ENCODE peak calls at places on chromosome 22, in five cellular contexts. M is testis, A is AG10803, E is neural crest cell, W is GM06990. O is an unnamed sample.

GRCh38 chr22:29226246-29226981 is 20.7 kb downstream of the EMID1 start:
- DNase-seq in W (no peak), E (no peak), A (no peak), M (no peak), O (no peak)

GRCh38 chr22:29478326-29479276 is 1.4 kb upstream of the NEFH start:
- DNase-seq in W (no peak), A (no peak), M (peak), E (peak), O (no peak)

GRCh38 chr22:45290410-45290936 is 5.7 kb downstream of the UPK3A start:
- DNase-seq in M (no peak), A (peak), W (no peak), E (peak), O (no peak)

GRCh38 chr22:21818487-21819182 is 48.8 kb downstream of the MAPK1 start:
- DNase-seq in W (no peak), M (no peak), A (no peak), E (no peak), O (no peak)

GRCh38 chr22:45612940-45613339 is 58.7 kb upstream of the ATXN10 start:
- DNase-seq in M (no peak), E (no peak), A (peak), W (no peak), O (peak)

GRCh38 chr22:22756109-22756508 is 111.7 kb downstream of the GGTLC2 start:
- DNase-seq in M (no peak), E (no peak), A (no peak), W (no peak), O (peak)

GRCh38 chr22:24583221-24583971 is 9.5 kb downstream of the LRRC75B start:
- DNase-seq in M (peak), E (no peak), W (no peak), A (peak), O (no peak)

GRCh38 chr22:31121403-31121802 is 1.4 kb upstream of the INPP5J start:
- DNase-seq in A (no peak), W (no peak), E (no peak), M (no peak), O (no peak)

GRCh38 chr22:23219787-23220484 is 39.6 kb downstream of the BCR start:
- DNase-seq in A (peak), E (no peak), M (no peak), W (peak), O (peak)

GRCh38 chr22:29480512-29481264 is 670 bp downstream of the NEFH start:
- DNase-seq in E (peak), W (peak), A (peak), M (peak), O (no peak)

GRCh38 chr22:50084085-50084484 is 1.1 kb downstream of the MLC1 start:
- DNase-seq in A (no peak), E (no peak), M (no peak), W (no peak), O (no peak)

GRCh38 chr22:20536590-20537324 is 29.3 kb downstream of the MED15 start:
- DNase-seq in A (no peak), E (no peak), W (no peak), M (no peak), O (no peak)

GRCh38 chr22:24471570-24471969 is 23.6 kb upstream of the UPB1 start:
- DNase-seq in E (no peak), M (peak), W (no peak), A (peak), O (no peak)

GRCh38 chr22:30318773-30319419 is 7.8 kb downstream of the TBC1D10A start:
- DNase-seq in M (no peak), W (no peak), E (no peak), A (no peak), O (no peak)

GRCh38 chr22:27715078-27715477 is 86.5 kb downstream of the MN1 start:
- DNase-seq in W (no peak), M (no peak), E (no peak), A (no peak), O (no peak)

GRCh38 chr22:30017824-30018223 is 62.4 kb upstream of the HORMAD2 start:
- DNase-seq in M (no peak), A (no peak), E (no peak), W (no peak), O (no peak)

GRCh38 chr22:45082795-45083194 is 73.0 kb upstream of the PHF21B start:
- DNase-seq in A (no peak), M (no peak), W (no peak), E (peak), O (no peak)

GRCh38 chr22:33723915-33724314 is 196.4 kb downstream of the LARGE1 start:
- DNase-seq in W (no peak), A (no peak), M (peak), E (no peak), O (no peak)

GRCh38 chr22:40367342-40367741 is 3.1 kb upstream of the SGSM3 start:
- DNase-seq in W (no peak), E (no peak), M (no peak), A (no peak), O (no peak)

GRCh38 chr22:47625013-47625385 is 862.5 kb downstream of the TBC1D22A start:
- DNase-seq in W (no peak), A (no peak), M (no peak), E (no peak), O (no peak)

GRCh38 chr22:47625531-47626427 is 863.3 kb downstream of the TBC1D22A start:
- DNase-seq in W (no peak), A (no peak), M (no peak), E (no peak), O (no peak)

GRCh38 chr22:47627561-47628253 is 865.3 kb downstream of the TBC1D22A start:
- DNase-seq in A (no peak), E (no peak), M (no peak), W (no peak), O (no peak)

GRCh38 chr22:47628477-47629272 is 866.2 kb downstream of the TBC1D22A start:
- DNase-seq in E (no peak), W (no peak), A (no peak), M (no peak), O (no peak)

GRCh38 chr22:47626428-47627390 is 864.3 kb downstream of the TBC1D22A start:
- DNase-seq in A (no peak), E (no peak), M (no peak), W (no peak), O (no peak)
- TF ChIP-seq CTCF in A (no peak), E (no peak), M (no peak), W (no peak), O (no peak)

GRCh38 chr22:41596776-41597634 is 7.4 kb upstream of the PMM1 start:
- DNase-seq in M (peak), E (peak), A (peak), W (peak), O (peak)
- TF ChIP-seq CTCF in M (peak), E (peak), A (peak), W (peak), O (no peak)

DNA sequence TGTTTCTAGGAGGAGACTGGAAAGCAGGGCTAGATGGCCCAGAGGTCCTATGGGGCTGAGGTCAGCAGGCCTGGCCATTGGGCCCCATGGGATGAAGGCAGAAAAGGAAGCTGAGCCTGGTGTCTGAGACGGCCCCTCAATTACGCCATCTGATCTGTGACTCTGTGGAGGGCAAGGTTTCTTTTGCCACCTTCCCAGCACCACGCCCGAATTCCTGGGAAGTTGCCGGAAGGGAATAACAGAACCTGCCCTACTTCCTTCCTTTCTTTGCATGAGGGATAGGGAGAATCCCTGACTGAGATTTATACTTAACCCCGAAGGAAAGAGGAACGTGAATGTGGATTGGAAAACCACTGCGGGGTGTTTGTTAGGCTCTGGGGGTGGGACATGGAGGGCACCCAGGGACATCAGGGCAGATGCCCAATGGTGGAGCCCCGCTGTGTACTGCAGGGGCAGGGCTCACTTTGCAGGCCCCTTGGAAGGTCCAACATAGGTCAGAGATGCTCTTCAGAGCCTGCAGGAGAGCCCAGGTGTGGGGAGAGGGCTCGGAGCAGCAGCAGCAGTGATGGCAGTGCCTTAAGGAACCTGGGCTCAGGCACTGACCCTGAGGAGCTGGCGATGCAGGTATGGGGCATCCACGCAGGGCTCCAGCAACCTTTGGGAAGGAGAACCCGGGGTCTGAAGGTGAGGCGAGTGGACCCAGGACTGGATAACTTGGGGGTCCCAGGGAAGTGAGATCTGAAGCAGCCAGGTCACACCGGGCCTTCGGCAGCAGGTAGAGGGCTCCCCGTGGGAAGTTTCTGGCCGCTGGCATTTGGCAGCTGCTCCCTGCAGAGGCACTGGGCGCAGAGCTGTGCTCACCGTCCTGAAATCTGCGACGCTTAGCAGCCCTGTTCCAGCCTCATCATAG is 118.4 kb downstream of the MPPED1 start:
- DNase-seq in M (no peak), E (no peak), W (no peak), A (no peak), O (no peak)
- TF ChIP-seq CTCF in M (no peak), E (no peak), W (no peak), A (no peak), O (no peak)

GRCh38 chr22:38881464-38881871 is 9.5 kb upstream of the CBX6 start:
- DNase-seq in A (peak), M (peak), W (no peak), E (no peak), O (no peak)
- TF ChIP-seq CTCF in A (peak), M (no peak), W (no peak), E (no peak), O (no peak)

GRCh38 chr22:35131423-35132050 is 65.6 kb downstream of the ISX start:
- DNase-seq in A (no peak), M (peak), E (no peak), W (peak), O (no peak)
- TF ChIP-seq CTCF in A (no peak), M (no peak), E (no peak), W (no peak), O (no peak)

GRCh38 chr22:38056969-38057841 is at the start of gene PICK1:
- DNase-seq in M (peak), A (peak), W (peak), E (peak), O (peak)
- TF ChIP-seq CTCF in M (no peak), A (no peak), W (no peak), E (no peak), O (no peak)

GRCh38 chr22:19496324-19496630 is 16.6 kb downstream of the CDC45 start:
- DNase-seq in E (no peak), A (no peak), M (no peak), W (no peak), O (no peak)

GRCh38 chr22:19497245-19497644 is 17.5 kb downstream of the CDC45 start:
- DNase-seq in M (peak), E (no peak), A (peak), W (no peak), O (no peak)

GRCh38 chr22:19494001-19494560 is 14.4 kb downstream of the CDC45 start:
- DNase-seq in A (no peak), E (no peak), M (no peak), W (no peak), O (no peak)

GRCh38 chr22:19494676-19495173 is 15.0 kb downstream of the CDC45 start:
- DNase-seq in A (no peak), M (no peak), W (no peak), E (no peak), O (no peak)

GRCh38 chr22:19495562-19496323 is 16.0 kb downstream of the CDC45 start:
- DNase-seq in W (no peak), A (peak), E (no peak), M (no peak), O (no peak)
- TF ChIP-seq CTCF in W (peak), A (peak), E (peak), M (no peak), O (no peak)

O was measured in natural killer cell.